ENCODE peak calls at places on chromosomes 2 and 18, in four cellular contexts. U is tibial nerve, R is GM12864, L is GM06990. Y is an unnamed sample.

GRCh38 chr2:11111811-11112425 is 43.3 kb upstream of the SLC66A3 start:
- DNase-seq in L (no peak), U (no peak), R (no peak), Y (no peak)

GRCh38 chr2:7014201-7014640 is 97.0 kb downstream of the RNF144A start:
- DNase-seq in R (no peak), L (no peak), U (no peak), Y (no peak)

GRCh38 chr2:9944330-9944758 is 7.1 kb upstream of the GRHL1 start:
- DNase-seq in R (no peak), U (no peak), L (no peak), Y (no peak)

GRCh38 chr2:219410390-219410789 is 7.8 kb upstream of the DES start:
- DNase-seq in U (no peak), R (no peak), L (no peak), Y (no peak)

GRCh38 chr18:58454406-58455061 is 174.4 kb downstream of the ALPK2 start:
- DNase-seq in L (no peak), R (no peak), U (no peak), Y (no peak)

GRCh38 chr2:200300650-200301314 is 5.7 kb upstream of the SPATS2L start:
- DNase-seq in L (no peak), U (no peak), R (no peak), Y (no peak)

GRCh38 chr2:144942516-144943256 is 422.8 kb upstream of the ZEB2 start:
- DNase-seq in U (no peak), L (no peak), R (no peak), Y (no peak)

GRCh38 chr2:5748941-5749731 is 57.0 kb downstream of the SOX11 start:
- DNase-seq in U (no peak), L (no peak), R (no peak), Y (no peak)

GRCh38 chr2:112164876-112165275 is 26.7 kb downstream of the FBLN7 start:
- DNase-seq in L (no peak), R (no peak), U (no peak), Y (no peak)

GRCh38 chr2:43049836-43050796 is 176.3 kb downstream of the ZFP36L2 start:
- DNase-seq in R (no peak), L (no peak), U (no peak), Y (no peak)

GRCh38 chr18:79497638-79498081 is 101.9 kb downstream of the NFATC1 start:
- DNase-seq in U (no peak), R (no peak), L (no peak), Y (no peak)

GRCh38 chr2:85763132-85763531 is 9.3 kb downstream of the ATOH8 start:
- DNase-seq in R (no peak), U (no peak), L (no peak), Y (no peak)

GRCh38 chr2:85763831-85764230 is 10.0 kb downstream of the ATOH8 start:
- DNase-seq in R (no peak), U (no peak), L (no peak), Y (no peak)

GRCh38 chr2:85767803-85768665 is 14.2 kb downstream of the ATOH8 start:
- DNase-seq in L (no peak), R (no peak), U (no peak), Y (no peak)

GRCh38 chr2:85766214-85766613 is 12.4 kb downstream of the ATOH8 start:
- DNase-seq in R (no peak), U (no peak), L (no peak), Y (no peak)

DNA sequence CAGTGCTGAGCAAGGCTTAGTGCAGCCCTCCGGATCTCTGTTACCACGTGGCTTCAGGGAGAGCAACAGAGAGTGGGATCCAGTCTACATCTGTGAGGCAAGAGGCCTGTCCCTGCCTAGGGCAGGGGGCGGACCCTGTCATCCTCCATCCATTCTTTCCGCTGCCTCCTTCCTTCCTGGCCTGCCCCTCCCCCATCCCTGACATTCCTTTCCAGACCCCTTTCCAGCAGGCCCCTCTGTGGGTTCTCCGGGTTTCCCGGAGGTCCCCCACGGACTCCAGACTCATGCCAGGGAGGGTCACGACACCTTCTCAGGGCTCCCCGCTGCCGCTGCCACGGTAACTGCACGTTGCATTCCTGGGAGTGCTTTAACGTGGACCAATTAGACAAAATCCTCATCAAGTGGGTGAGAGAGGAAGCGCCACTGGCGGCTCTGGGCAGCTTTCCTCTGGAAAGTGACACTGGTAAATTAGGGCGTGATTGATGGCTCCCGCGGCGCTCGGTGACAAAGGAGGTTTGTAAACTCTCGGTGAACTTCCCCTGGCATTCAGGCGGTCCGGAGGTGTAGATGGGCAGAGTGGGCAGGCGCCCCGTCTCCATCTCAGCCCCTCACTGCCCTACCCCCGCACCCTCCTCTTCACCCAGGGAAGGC is 11.4 kb downstream of the ATOH8 start:
- DNase-seq in L (no peak), R (no peak), U (no peak), Y (no peak)
- H3K4me3 ChIP-seq in L (no peak overlapping the region), R (no peak overlapping the region), U (no peak overlapping the region), Y (no peak overlapping the region)

GRCh38 chr2:172953970-172954852 is 121.4 kb upstream of the MAP3K20 start:
- DNase-seq in L (no peak), U (no peak), R (no peak), Y (no peak)
- H3K4me3 ChIP-seq in L (no peak overlapping the region), U (no peak overlapping the region), R (no peak overlapping the region), Y (no peak overlapping the region)

GRCh38 chr18:75204262-75204977 is 4.5 kb downstream of the PTGR3 start:
- DNase-seq in L (no peak), R (no peak), U (no peak), Y (no peak)
- H3K4me3 ChIP-seq in L (no peak overlapping the region), R (peak overlapping the region; percentile 23), U (peak overlapping the region; percentile 27), Y (peak overlapping the region; percentile 62)

GRCh38 chr18:69981948-69982347 is 34.3 kb upstream of the CD226 start:
- DNase-seq in L (no peak), U (no peak), R (no peak), Y (no peak)

GRCh38 chr18:69980982-69981804 is 33.5 kb upstream of the CD226 start:
- DNase-seq in R (no peak), L (no peak), U (no peak), Y (no peak)

GRCh38 chr18:69982417-69982816 is 34.7 kb upstream of the CD226 start:
- DNase-seq in L (no peak), U (no peak), R (no peak), Y (no peak)

GRCh38 chr18:69978743-69979715 is 31.4 kb upstream of the CD226 start:
- DNase-seq in R (peak; percentile 55), L (peak; percentile 64), U (no peak), Y (no peak)

DNA sequence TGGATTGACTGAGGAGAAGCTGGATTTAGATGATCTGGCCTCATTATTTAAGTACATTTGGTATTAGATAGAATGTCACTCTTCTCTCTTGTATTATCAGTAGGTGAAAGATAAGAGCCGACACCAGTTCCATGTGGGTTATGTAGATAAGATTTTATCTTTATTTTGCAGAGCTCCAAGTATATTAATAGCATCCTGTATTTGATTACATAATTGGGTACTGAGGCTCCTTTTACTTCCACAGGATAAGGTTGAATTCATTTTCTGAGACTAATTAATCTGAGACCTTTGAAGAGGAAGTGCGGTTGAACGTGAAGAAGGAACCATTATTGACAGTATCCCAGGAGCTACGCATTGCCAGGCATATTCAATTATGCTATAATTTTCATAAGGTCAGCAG is 32.8 kb upstream of the CD226 start:
- DNase-seq in L (no peak), R (no peak), U (no peak), Y (no peak)
- H3K4me3 ChIP-seq in L (no peak overlapping the region), R (no peak overlapping the region), U (no peak overlapping the region), Y (no peak overlapping the region)

Y was measured in thoracic aorta.